ENCODE peak calls at places on chromosomes 5 and 9, in nine cellular contexts. One of them, this sample, is unnamed.

GRCh38 chr9:136725612-136726011 is 13.2 kb downstream of the DIPK1B start:
- DNase-seq in CD14-positive monocyte: no peak
- DNase-seq in left ventricle myocardium inferior: no peak
- DNase-seq in choroid plexus epithelial cell: peak
- DNase-seq in ovary: no peak
- DNase-seq in tibial artery: no peak
- DNase-seq in neural crest cell: no peak
- DNase-seq in HCT116: no peak
- DNase-seq in GM12865: no peak
- DNase-seq in this sample: no peak

GRCh38 chr9:34372598-34373011 is 4.1 kb downstream of the MYORG start:
- DNase-seq in CD14-positive monocyte: no peak
- DNase-seq in left ventricle myocardium inferior: no peak
- DNase-seq in choroid plexus epithelial cell: peak
- DNase-seq in ovary: no peak
- DNase-seq in tibial artery: no peak
- DNase-seq in neural crest cell: no peak
- DNase-seq in HCT116: no peak
- DNase-seq in GM12865: no peak
- DNase-seq in this sample: no peak

GRCh38 chr9:21415492-21416267 is 6.8 kb downstream of the IFNA8 start:
- DNase-seq in CD14-positive monocyte: no peak
- DNase-seq in left ventricle myocardium inferior: no peak
- DNase-seq in choroid plexus epithelial cell: no peak
- DNase-seq in ovary: no peak
- DNase-seq in tibial artery: no peak
- DNase-seq in neural crest cell: no peak
- DNase-seq in HCT116: no peak
- DNase-seq in GM12865: no peak
- DNase-seq in this sample: no peak

GRCh38 chr9:113587471-113588031 is 124.0 kb downstream of the RGS3 start:
- DNase-seq in CD14-positive monocyte: no peak
- DNase-seq in left ventricle myocardium inferior: peak
- DNase-seq in choroid plexus epithelial cell: peak
- DNase-seq in ovary: peak
- DNase-seq in tibial artery: no peak
- DNase-seq in neural crest cell: peak
- DNase-seq in HCT116: no peak
- DNase-seq in GM12865: no peak
- DNase-seq in this sample: peak

GRCh38 chr5:159189310-159189709 is 20.0 kb downstream of the RNF145 start:
- DNase-seq in CD14-positive monocyte: no peak
- DNase-seq in left ventricle myocardium inferior: no peak
- DNase-seq in choroid plexus epithelial cell: peak
- DNase-seq in ovary: no peak
- DNase-seq in tibial artery: no peak
- DNase-seq in neural crest cell: no peak
- DNase-seq in HCT116: no peak
- DNase-seq in GM12865: no peak
- DNase-seq in this sample: no peak

GRCh38 chr5:90113108-90113507 is 296.4 kb downstream of the CETN3 start:
- DNase-seq in CD14-positive monocyte: no peak
- DNase-seq in left ventricle myocardium inferior: no peak
- DNase-seq in choroid plexus epithelial cell: no peak
- DNase-seq in ovary: no peak
- DNase-seq in tibial artery: no peak
- DNase-seq in neural crest cell: no peak
- DNase-seq in HCT116: no peak
- DNase-seq in GM12865: no peak
- DNase-seq in this sample: no peak

GRCh38 chr5:127425037-127425436 is 92.4 kb upstream of the PRRC1 start:
- DNase-seq in CD14-positive monocyte: no peak
- DNase-seq in left ventricle myocardium inferior: no peak
- DNase-seq in choroid plexus epithelial cell: peak
- DNase-seq in ovary: no peak
- DNase-seq in tibial artery: no peak
- DNase-seq in neural crest cell: no peak
- DNase-seq in HCT116: no peak
- DNase-seq in GM12865: no peak
- DNase-seq in this sample: no peak

GRCh38 chr5:171492781-171493180 is 73.3 kb downstream of the FGF18 start:
- DNase-seq in CD14-positive monocyte: no peak
- DNase-seq in left ventricle myocardium inferior: no peak
- DNase-seq in choroid plexus epithelial cell: no peak
- DNase-seq in ovary: no peak
- DNase-seq in tibial artery: no peak
- DNase-seq in neural crest cell: no peak
- DNase-seq in HCT116: peak
- DNase-seq in GM12865: no peak
- DNase-seq in this sample: no peak

GRCh38 chr5:24363789-24364534 is 280.8 kb downstream of the CDH10 start:
- DNase-seq in CD14-positive monocyte: no peak
- DNase-seq in left ventricle myocardium inferior: no peak
- DNase-seq in choroid plexus epithelial cell: no peak
- DNase-seq in ovary: no peak
- DNase-seq in tibial artery: no peak
- DNase-seq in neural crest cell: no peak
- DNase-seq in HCT116: no peak
- DNase-seq in GM12865: no peak
- DNase-seq in this sample: no peak

GRCh38 chr5:9524941-9525340 is 20.9 kb downstream of the SEMA5A start:
- DNase-seq in CD14-positive monocyte: no peak
- DNase-seq in left ventricle myocardium inferior: no peak
- DNase-seq in choroid plexus epithelial cell: no peak
- DNase-seq in ovary: no peak
- DNase-seq in tibial artery: no peak
- DNase-seq in neural crest cell: no peak
- DNase-seq in HCT116: no peak
- DNase-seq in GM12865: no peak
- DNase-seq in this sample: no peak

GRCh38 chr5:78265163-78265562 is 29.3 kb downstream of the AP3B1 start:
- DNase-seq in CD14-positive monocyte: no peak
- DNase-seq in left ventricle myocardium inferior: no peak
- DNase-seq in choroid plexus epithelial cell: no peak
- DNase-seq in ovary: no peak
- DNase-seq in tibial artery: no peak
- DNase-seq in neural crest cell: no peak
- DNase-seq in HCT116: no peak
- DNase-seq in GM12865: no peak
- DNase-seq in this sample: no peak

GRCh38 chr5:78271766-78272165 is 22.7 kb downstream of the AP3B1 start:
- DNase-seq in CD14-positive monocyte: no peak
- DNase-seq in left ventricle myocardium inferior: no peak
- DNase-seq in choroid plexus epithelial cell: no peak
- DNase-seq in ovary: no peak
- DNase-seq in tibial artery: no peak
- DNase-seq in neural crest cell: no peak
- DNase-seq in HCT116: no peak
- DNase-seq in GM12865: no peak
- DNase-seq in this sample: no peak

GRCh38 chr5:78273436-78273835 is 21.1 kb downstream of the AP3B1 start:
- DNase-seq in CD14-positive monocyte: no peak
- DNase-seq in left ventricle myocardium inferior: no peak
- DNase-seq in choroid plexus epithelial cell: no peak
- DNase-seq in ovary: no peak
- DNase-seq in tibial artery: no peak
- DNase-seq in neural crest cell: no peak
- DNase-seq in HCT116: no peak
- DNase-seq in GM12865: no peak
- DNase-seq in this sample: no peak

GRCh38 chr5:78268361-78268760 is 26.1 kb downstream of the AP3B1 start:
- DNase-seq in CD14-positive monocyte: no peak
- DNase-seq in left ventricle myocardium inferior: no peak
- DNase-seq in choroid plexus epithelial cell: no peak
- DNase-seq in ovary: no peak
- DNase-seq in tibial artery: no peak
- DNase-seq in neural crest cell: no peak
- DNase-seq in HCT116: no peak
- DNase-seq in GM12865: no peak
- DNase-seq in this sample: no peak

DNA sequence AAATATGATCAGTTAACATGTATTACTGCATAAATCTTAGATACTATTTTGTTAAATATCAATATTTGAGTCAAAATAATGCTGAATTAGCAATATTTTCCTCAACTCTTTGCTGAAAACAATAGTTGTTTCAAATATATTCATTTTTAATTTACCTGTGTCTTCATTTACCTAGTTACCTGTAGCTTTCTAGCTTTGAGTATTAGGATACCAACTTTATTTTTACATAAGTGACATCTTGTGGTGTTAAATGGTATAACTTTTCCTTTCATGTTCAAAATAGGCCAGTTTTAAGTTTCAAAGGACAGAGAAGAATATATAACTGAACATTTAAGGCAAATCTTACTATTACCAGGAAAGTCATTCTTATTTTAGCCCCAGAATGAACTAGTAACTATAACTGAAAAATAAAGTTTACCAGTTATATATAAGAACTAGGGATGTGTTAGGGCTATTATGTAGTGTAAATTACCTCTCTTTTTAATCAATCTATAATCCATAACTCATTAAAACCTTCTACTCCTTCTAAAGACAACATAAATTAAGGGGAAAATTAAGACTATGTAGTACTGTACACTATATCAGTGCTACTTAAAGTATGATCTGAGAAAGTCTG is 25.3 kb downstream of the AP3B1 start:
- DNase-seq in CD14-positive monocyte: no peak
- DNase-seq in left ventricle myocardium inferior: no peak
- DNase-seq in choroid plexus epithelial cell: peak
- DNase-seq in ovary: no peak
- DNase-seq in tibial artery: no peak
- DNase-seq in neural crest cell: no peak
- DNase-seq in HCT116: no peak
- DNase-seq in GM12865: peak
- DNase-seq in this sample: no peak
- TF ChIP-seq CTCF in CD14-positive monocyte: peak
- TF ChIP-seq CTCF in left ventricle myocardium inferior: peak
- TF ChIP-seq CTCF in choroid plexus epithelial cell: peak
- TF ChIP-seq CTCF in ovary: peak
- TF ChIP-seq CTCF in tibial artery: peak
- TF ChIP-seq CTCF in neural crest cell: peak
- TF ChIP-seq CTCF in HCT116: peak
- TF ChIP-seq CTCF in GM12865: peak
- TF ChIP-seq CTCF in this sample: peak

DNA sequence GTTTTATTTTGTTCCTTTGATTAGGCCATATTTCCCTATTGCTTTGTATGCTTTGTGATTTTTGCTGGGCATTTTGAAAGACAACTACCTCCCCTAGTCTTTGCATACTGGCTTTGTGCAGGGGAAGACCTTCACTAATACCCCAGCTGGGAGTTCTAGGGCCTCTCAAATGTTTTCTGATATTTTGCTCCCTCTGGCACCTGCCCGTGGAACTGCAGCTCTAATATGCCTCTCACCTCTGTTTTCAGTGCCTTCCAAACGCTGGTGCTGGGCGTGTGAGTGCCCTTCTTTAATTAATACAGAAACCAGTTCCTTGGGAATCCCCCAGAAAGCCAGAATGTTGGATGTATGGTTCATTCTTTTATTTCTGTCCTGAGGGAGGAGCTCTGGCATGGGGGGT is 204.5 kb downstream of the COMMD10 start:
- DNase-seq in CD14-positive monocyte: no peak
- DNase-seq in left ventricle myocardium inferior: no peak
- DNase-seq in choroid plexus epithelial cell: no peak
- DNase-seq in ovary: no peak
- DNase-seq in tibial artery: no peak
- DNase-seq in neural crest cell: no peak
- DNase-seq in HCT116: no peak
- DNase-seq in GM12865: no peak
- DNase-seq in this sample: no peak
- TF ChIP-seq CTCF in CD14-positive monocyte: no peak
- TF ChIP-seq CTCF in left ventricle myocardium inferior: no peak
- TF ChIP-seq CTCF in choroid plexus epithelial cell: peak
- TF ChIP-seq CTCF in ovary: no peak
- TF ChIP-seq CTCF in tibial artery: no peak
- TF ChIP-seq CTCF in neural crest cell: peak
- TF ChIP-seq CTCF in HCT116: no peak
- TF ChIP-seq CTCF in GM12865: no peak
- TF ChIP-seq CTCF in this sample: no peak

GRCh38 chr9:131698715-131699053 is 41.2 kb downstream of the RAPGEF1 start:
- DNase-seq in CD14-positive monocyte: no peak
- DNase-seq in left ventricle myocardium inferior: no peak
- DNase-seq in choroid plexus epithelial cell: no peak
- DNase-seq in ovary: no peak
- DNase-seq in tibial artery: no peak
- DNase-seq in neural crest cell: no peak
- DNase-seq in HCT116: no peak
- DNase-seq in GM12865: no peak
- DNase-seq in this sample: no peak
- TF ChIP-seq CTCF in CD14-positive monocyte: no peak
- TF ChIP-seq CTCF in left ventricle myocardium inferior: no peak
- TF ChIP-seq CTCF in choroid plexus epithelial cell: no peak
- TF ChIP-seq CTCF in ovary: no peak
- TF ChIP-seq CTCF in tibial artery: no peak
- TF ChIP-seq CTCF in neural crest cell: no peak
- TF ChIP-seq CTCF in HCT116: no peak
- TF ChIP-seq CTCF in GM12865: no peak
- TF ChIP-seq CTCF in this sample: no peak

GRCh38 chr5:180801596-180802324 is 846 bp downstream of the MGAT1 start:
- DNase-seq in CD14-positive monocyte: no peak
- DNase-seq in left ventricle myocardium inferior: no peak
- DNase-seq in choroid plexus epithelial cell: no peak
- DNase-seq in ovary: no peak
- DNase-seq in tibial artery: no peak
- DNase-seq in neural crest cell: no peak
- DNase-seq in HCT116: no peak
- DNase-seq in GM12865: no peak
- DNase-seq in this sample: no peak

GRCh38 chr5:180799902-180800801 is 2.5 kb downstream of the MGAT1 start:
- DNase-seq in CD14-positive monocyte: no peak
- DNase-seq in left ventricle myocardium inferior: no peak
- DNase-seq in choroid plexus epithelial cell: peak
- DNase-seq in ovary: no peak
- DNase-seq in tibial artery: peak
- DNase-seq in neural crest cell: no peak
- DNase-seq in HCT116: no peak
- DNase-seq in GM12865: no peak
- DNase-seq in this sample: no peak

GRCh38 chr5:180798193-180798592 is 4.4 kb downstream of the MGAT1 start:
- DNase-seq in CD14-positive monocyte: no peak
- DNase-seq in left ventricle myocardium inferior: no peak
- DNase-seq in choroid plexus epithelial cell: no peak
- DNase-seq in ovary: no peak
- DNase-seq in tibial artery: peak
- DNase-seq in neural crest cell: no peak
- DNase-seq in HCT116: no peak
- DNase-seq in GM12865: no peak
- DNase-seq in this sample: no peak

GRCh38 chr5:180797256-180798192 is 5.1 kb downstream of the MGAT1 start:
- DNase-seq in CD14-positive monocyte: no peak
- DNase-seq in left ventricle myocardium inferior: no peak
- DNase-seq in choroid plexus epithelial cell: no peak
- DNase-seq in ovary: no peak
- DNase-seq in tibial artery: peak
- DNase-seq in neural crest cell: no peak
- DNase-seq in HCT116: no peak
- DNase-seq in GM12865: no peak
- DNase-seq in this sample: no peak

DNA sequence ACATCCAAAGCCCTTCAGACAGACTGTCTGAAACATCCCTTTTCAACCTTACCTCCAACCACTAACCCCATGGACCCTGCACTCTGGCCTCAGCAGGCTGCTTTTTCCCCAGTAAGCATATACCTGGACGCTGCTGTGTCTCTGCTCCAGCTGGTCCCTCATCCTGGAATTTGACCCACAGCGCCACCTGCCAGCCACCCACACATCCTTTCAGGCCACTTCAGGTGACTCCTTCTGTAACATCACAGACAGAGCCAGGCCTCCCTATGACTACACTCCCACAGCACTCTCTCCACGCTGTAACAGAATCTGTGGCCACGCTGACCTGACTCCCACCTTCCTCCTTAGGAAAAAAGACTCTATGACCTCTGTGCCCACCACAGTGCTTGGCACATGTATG is 3.4 kb downstream of the MGAT1 start:
- DNase-seq in CD14-positive monocyte: no peak
- DNase-seq in left ventricle myocardium inferior: no peak
- DNase-seq in choroid plexus epithelial cell: no peak
- DNase-seq in ovary: no peak
- DNase-seq in tibial artery: peak
- DNase-seq in neural crest cell: no peak
- DNase-seq in HCT116: no peak
- DNase-seq in GM12865: no peak
- DNase-seq in this sample: no peak
- TF ChIP-seq CTCF in CD14-positive monocyte: no peak
- TF ChIP-seq CTCF in left ventricle myocardium inferior: peak
- TF ChIP-seq CTCF in choroid plexus epithelial cell: peak
- TF ChIP-seq CTCF in ovary: no peak
- TF ChIP-seq CTCF in tibial artery: no peak
- TF ChIP-seq CTCF in neural crest cell: no peak
- TF ChIP-seq CTCF in HCT116: no peak
- TF ChIP-seq CTCF in GM12865: peak
- TF ChIP-seq CTCF in this sample: peak